ENCODE peak calls at places on chromosome 21, in four cellular contexts. J is stimulated activated CD8-positive, alpha-beta memory T cell treated with anti-CD3 and anti-CD28 coated beads, Interleukin-4, amount 100 ng/mL, for 24 hours; N is kidney tubule cell; Z is HTR-8/SVneo. Q is an unnamed sample.

GRCh38 chr21:36700961-36701911 is 2.3 kb downstream of the SIM2 start:
- DNase-seq in J (no peak), N (peak; percentile 35), Z (no peak), Q (no peak)

GRCh38 chr21:41622201-41622600 is 114.2 kb upstream of the TMPRSS2 start:
- DNase-seq in J (no peak), N (no peak), Z (no peak), Q (no peak)

GRCh38 chr21:28084951-28085350 is 907.7 kb downstream of the LTN1 start:
- DNase-seq in J (no peak), N (no peak), Z (no peak), Q (no peak)

GRCh38 chr21:41878831-41879189 is 334 bp downstream of the PRDM15 start:
- DNase-seq in J (peak; percentile 71), N (peak; percentile 80), Z (peak; percentile 87), Q (peak; percentile 50)

GRCh38 chr21:34701726-34702125 is 32.9 kb downstream of the CLIC6 start:
- DNase-seq in J (no peak), N (no peak), Z (no peak), Q (no peak)

GRCh38 chr21:21559285-21560045 is 561.3 kb downstream of the NCAM2 start:
- DNase-seq in J (no peak), N (no peak), Z (no peak), Q (no peak)

GRCh38 chr21:41166947-41167346 is 1.0 kb upstream of the BACE2 start:
- DNase-seq in J (no peak), N (no peak), Z (no peak), Q (no peak)

GRCh38 chr21:37017951-37018679 is 11.6 kb downstream of the RIPPLY3 start:
- DNase-seq in J (no peak), N (no peak), Z (no peak), Q (no peak)

GRCh38 chr21:36706951-36707762 is 8.2 kb downstream of the SIM2 start:
- DNase-seq in J (no peak), N (peak; percentile 62), Z (no peak), Q (no peak)

GRCh38 chr21:31220567-31220966 is 123.5 kb downstream of the TIAM1 start:
- DNase-seq in J (no peak), N (peak; percentile 24), Z (no peak), Q (peak; percentile 26)

GRCh38 chr21:43315244-43316137 is 111.4 kb downstream of the SIK1 start:
- DNase-seq in J (no peak), N (no peak), Z (no peak), Q (no peak)

GRCh38 chr21:15301014-15301413 is 236.2 kb upstream of the NRIP1 start:
- DNase-seq in J (no peak), N (peak; percentile 57), Z (no peak), Q (no peak)

GRCh38 chr21:25997788-25998611 is 172.6 kb downstream of the APP start:
- DNase-seq in J (no peak), N (no peak), Z (no peak), Q (no peak)

GRCh38 chr21:44364151-44365053 is 11.0 kb downstream of the TRPM2 start:
- DNase-seq in J (no peak), N (no peak), Z (no peak), Q (no peak)

GRCh38 chr21:31730687-31731111 is 1.2 kb downstream of the SCAF4 start:
- DNase-seq in J (no peak), N (no peak), Z (no peak), Q (peak; percentile 11)

GRCh38 chr21:42304556-42305454 is 10.4 kb downstream of the TFF3 start:
- DNase-seq in J (no peak), N (no peak), Z (no peak), Q (no peak)

GRCh38 chr21:45574691-45575090 is 32.5 kb upstream of the SLC19A1 start:
- DNase-seq in J (no peak), N (no peak), Z (no peak), Q (no peak)

GRCh38 chr21:33014331-33014730 is 11.4 kb upstream of the OLIG2 start:
- DNase-seq in J (no peak), N (no peak), Z (no peak), Q (no peak)

GRCh38 chr21:37758997-37759396 is 157.3 kb downstream of the KCNJ6 start:
- DNase-seq in J (no peak), N (peak; percentile 61), Z (peak; percentile 60), Q (peak; percentile 11)

GRCh38 chr21:42586406-42586805 is 67.0 kb upstream of the PDE9A start:
- DNase-seq in J (no peak), N (no peak), Z (no peak), Q (no peak)

GRCh38 chr21:42534361-42534900 is 20.8 kb downstream of the SLC37A1 start:
- DNase-seq in J (no peak), N (peak; percentile 55), Z (no peak), Q (no peak)

GRCh38 chr21:16294128-16294527 is 564.3 kb downstream of the USP25 start:
- DNase-seq in J (no peak), N (no peak), Z (no peak), Q (no peak)

GRCh38 chr21:16837319-16837718 is 675.5 kb upstream of the CXADR start:
- DNase-seq in J (no peak), N (no peak), Z (no peak), Q (peak; percentile 19)

Q was measured in kidney glomerular epithelial cell.